ENCODE peak calls at places on chromosomes 7 and 10, in five cellular contexts. U is activated CD4-positive, alpha-beta memory T cell treated with anti-CD3 and anti-CD28 coated beads, Interleukin-2, amount 10 ng/mL, durations not matched to agents 7 days and 5 days; W is left ventricle myocardium superior; L is progenitor cell of endocrine pancreas; E is HS-5. Z is an unnamed sample.

GRCh38 chr10:102184606-102185005 is 32.4 kb downstream of the NOLC1 start:
- DNase-seq in W (no peak), U (no peak), E (no peak), L (no peak), Z (no peak)

GRCh38 chr10:75555323-75555722 is 123.9 kb downstream of the LRMDA start:
- DNase-seq in U (no peak), E (no peak), L (no peak), W (no peak), Z (no peak)

GRCh38 chr10:129800796-129801340 is 163.2 kb downstream of the EBF3 start:
- DNase-seq in L (no peak), U (no peak), W (no peak), E (no peak), Z (no peak)

GRCh38 chr7:64946772-64947171 is 43.7 kb downstream of the ZNF273 start:
- DNase-seq in E (no peak), L (no peak), U (no peak), W (no peak), Z (no peak)

GRCh38 chr10:59337254-59337653 is 25.1 kb downstream of the FAM13C start:
- DNase-seq in U (no peak), L (no peak), E (no peak), W (no peak), Z (no peak)

GRCh38 chr10:125768217-125768616 is 7.4 kb downstream of the MMP21 start:
- DNase-seq in U (no peak), E (no peak), L (no peak), W (no peak), Z (no peak)

GRCh38 chr7:157168571-157168970 is 29.8 kb downstream of the UBE3C start:
- DNase-seq in E (no peak), U (no peak), W (no peak), L (no peak), Z (no peak)

GRCh38 chr7:101598981-101599681 is 30.0 kb downstream of the MYL10 start:
- DNase-seq in L (no peak), E (no peak), U (no peak), W (no peak), Z (no peak)

GRCh38 chr7:128209229-128210035 is 31.6 kb upstream of the LEP start:
- DNase-seq in L (peak; percentile 60), W (peak; percentile 69), E (no peak), U (peak; percentile 70), Z (peak; percentile 56)

GRCh38 chr10:126088144-126088543 is 191.8 kb downstream of the FANK1 start:
- DNase-seq in W (no peak), U (no peak), L (no peak), E (no peak), Z (no peak)

GRCh38 chr10:129963076-129963830 is 821 bp downstream of the EBF3 start:
- DNase-seq in L (no peak), U (no peak), W (peak; percentile 50), E (no peak), Z (peak; percentile 76)

GRCh38 chr7:154591544-154591943 is 411.4 kb downstream of the PAXIP1 start:
- DNase-seq in U (no peak), E (no peak), L (no peak), W (no peak), Z (peak; percentile 50)

GRCh38 chr7:156639426-156640256 is 933 bp upstream of the RNF32 start:
- DNase-seq in E (no peak), W (no peak), U (no peak), L (no peak), Z (peak; percentile 59)

GRCh38 chr10:112446055-112446854 is 459 bp downstream of the ZDHHC6 start:
- DNase-seq in W (peak; percentile 31), U (peak; percentile 17), E (no peak), L (no peak), Z (no peak)

GRCh38 chr7:151684408-151685175 is 164.9 kb upstream of the RHEB start:
- DNase-seq in E (no peak), W (no peak), L (no peak), U (no peak), Z (no peak)

GRCh38 chr10:22605168-22605567 is 109.2 kb downstream of the PIP4K2A start:
- DNase-seq in W (no peak), L (no peak), U (no peak), E (no peak), Z (no peak)

Z was measured in psoas muscle.